ENCODE peak calls at places on chromosomes 6 and 20, in four cellular contexts. One of them, this sample, is unnamed.

GRCh38 chr20:45157977-45158376 is 16.7 kb upstream of the PI3 start:
- DNase-seq in OCI-M1: no peak
- DNase-seq in ascending aorta: no peak
- DNase-seq in astrocyte of the spinal cord: peak; percentile 71
- DNase-seq in this sample: no peak

GRCh38 chr6:52576392-52577021 is 353 bp downstream of the TRAM2 start:
- DNase-seq in astrocyte of the spinal cord: peak; percentile 77
- DNase-seq in OCI-M1: peak; percentile 91
- DNase-seq in ascending aorta: peak; percentile 84
- DNase-seq in this sample: peak; percentile 86

GRCh38 chr20:33127422-33128097 is 40.4 kb upstream of the BPIFA2 start:
- DNase-seq in ascending aorta: no peak
- DNase-seq in OCI-M1: no peak
- DNase-seq in astrocyte of the spinal cord: no peak
- DNase-seq in this sample: no peak

GRCh38 chr6:107819976-107820551 is 4.0 kb downstream of the SCML4 start:
- DNase-seq in astrocyte of the spinal cord: no peak
- DNase-seq in ascending aorta: no peak
- DNase-seq in OCI-M1: no peak
- DNase-seq in this sample: no peak

GRCh38 chr6:11245406-11245990 is 13.0 kb upstream of the NEDD9 start:
- DNase-seq in ascending aorta: no peak
- DNase-seq in astrocyte of the spinal cord: no peak
- DNase-seq in OCI-M1: no peak
- DNase-seq in this sample: no peak

GRCh38 chr20:64211874-64212658 is 43.5 kb upstream of the PCMTD2 start:
- DNase-seq in OCI-M1: no peak
- DNase-seq in astrocyte of the spinal cord: no peak
- DNase-seq in ascending aorta: no peak
- DNase-seq in this sample: no peak

GRCh38 chr6:121335111-121336008 is 1.1 kb upstream of the TBC1D32 start:
- DNase-seq in astrocyte of the spinal cord: peak; percentile 10
- DNase-seq in ascending aorta: no peak
- DNase-seq in OCI-M1: peak; percentile 81
- DNase-seq in this sample: peak; percentile 30

GRCh38 chr6:72042088-72042487 is 155.7 kb downstream of the RIMS1 start:
- DNase-seq in OCI-M1: peak; percentile 57
- DNase-seq in ascending aorta: no peak
- DNase-seq in astrocyte of the spinal cord: no peak
- DNase-seq in this sample: peak; percentile 12

GRCh38 chr6:40754481-40755045 is 167.4 kb upstream of the LRFN2 start:
- DNase-seq in astrocyte of the spinal cord: no peak
- DNase-seq in OCI-M1: no peak
- DNase-seq in ascending aorta: no peak
- DNase-seq in this sample: no peak

GRCh38 chr6:3408665-3409064 is 48.2 kb downstream of the SLC22A23 start:
- DNase-seq in astrocyte of the spinal cord: no peak
- DNase-seq in OCI-M1: no peak
- DNase-seq in ascending aorta: no peak
- DNase-seq in this sample: no peak

GRCh38 chr6:28789553-28790083 is 134.2 kb downstream of the TRIM27 start:
- DNase-seq in ascending aorta: no peak
- DNase-seq in astrocyte of the spinal cord: peak; percentile 67
- DNase-seq in OCI-M1: peak; percentile 96
- DNase-seq in this sample: peak; percentile 80

GRCh38 chr20:49635171-49635570 is 67.2 kb upstream of the PTGIS start:
- DNase-seq in OCI-M1: no peak
- DNase-seq in astrocyte of the spinal cord: no peak
- DNase-seq in ascending aorta: no peak
- DNase-seq in this sample: no peak

GRCh38 chr6:133971861-133972260 is 18.8 kb downstream of the TBPL1 start:
- DNase-seq in astrocyte of the spinal cord: no peak
- DNase-seq in OCI-M1: no peak
- DNase-seq in ascending aorta: no peak
- DNase-seq in this sample: no peak

GRCh38 chr20:19522080-19522801 is 235.8 kb upstream of the RIN2 start:
- DNase-seq in astrocyte of the spinal cord: no peak
- DNase-seq in ascending aorta: no peak
- DNase-seq in OCI-M1: peak; percentile 9
- DNase-seq in this sample: peak; percentile 12

GRCh38 chr6:4402477-4402976 is 267.2 kb upstream of the ECI2 start:
- DNase-seq in astrocyte of the spinal cord: peak; percentile 65
- DNase-seq in ascending aorta: no peak
- DNase-seq in OCI-M1: peak; percentile 26
- DNase-seq in this sample: peak; percentile 18

GRCh38 chr6:71478834-71479541 is 190.4 kb downstream of the OGFRL1 start:
- DNase-seq in OCI-M1: no peak
- DNase-seq in ascending aorta: no peak
- DNase-seq in astrocyte of the spinal cord: peak; percentile 94
- DNase-seq in this sample: no peak

GRCh38 chr20:44422083-44422482 is 53.6 kb upstream of the TTPAL start:
- DNase-seq in OCI-M1: no peak
- DNase-seq in astrocyte of the spinal cord: peak; percentile 32
- DNase-seq in ascending aorta: no peak
- DNase-seq in this sample: peak; percentile 47

GRCh38 chr6:84428300-84428907 is 201.0 kb upstream of the CEP162 start:
- DNase-seq in ascending aorta: peak; percentile 88
- DNase-seq in astrocyte of the spinal cord: peak; percentile 78
- DNase-seq in OCI-M1: peak; percentile 87
- DNase-seq in this sample: peak; percentile 56

GRCh38 chr20:1935696-1936366 is 40.6 kb downstream of the SIRPA start:
- DNase-seq in astrocyte of the spinal cord: no peak
- DNase-seq in OCI-M1: no peak
- DNase-seq in ascending aorta: no peak
- DNase-seq in this sample: no peak

GRCh38 chr6:106534564-106534982 is 94.7 kb downstream of the RTN4IP1 start:
- DNase-seq in astrocyte of the spinal cord: no peak
- DNase-seq in OCI-M1: no peak
- DNase-seq in ascending aorta: no peak
- DNase-seq in this sample: no peak

GRCh38 chr6:84618836-84619235 is 145.6 kb downstream of the TBX18 start:
- DNase-seq in OCI-M1: no peak
- DNase-seq in ascending aorta: no peak
- DNase-seq in astrocyte of the spinal cord: peak; percentile 83
- DNase-seq in this sample: no peak

GRCh38 chr20:31770243-31770642 is 31.2 kb downstream of the TPX2 start:
- DNase-seq in OCI-M1: no peak
- DNase-seq in ascending aorta: no peak
- DNase-seq in astrocyte of the spinal cord: no peak
- DNase-seq in this sample: no peak

GRCh38 chr6:100809346-100809745 is 71.8 kb downstream of the ASCC3 start:
- DNase-seq in OCI-M1: no peak
- DNase-seq in astrocyte of the spinal cord: no peak
- DNase-seq in ascending aorta: no peak
- DNase-seq in this sample: no peak

GRCh38 chr6:136113736-136114173 is 136.4 kb downstream of the MTFR2 start:
- DNase-seq in ascending aorta: peak; percentile 63
- DNase-seq in OCI-M1: peak; percentile 79
- DNase-seq in astrocyte of the spinal cord: peak; percentile 83
- DNase-seq in this sample: peak; percentile 76

GRCh38 chr6:1631251-1631650 is 21.5 kb downstream of the FOXC1 start:
- DNase-seq in astrocyte of the spinal cord: no peak
- DNase-seq in ascending aorta: no peak
- DNase-seq in OCI-M1: no peak
- DNase-seq in this sample: no peak

This sample was measured in NB4.